ENCODE peak calls at places on chromosomes 7 and 10, in seven cellular contexts. One of them, this sample, is unnamed.

GRCh38 chr10:22649977-22650376 is 64.4 kb downstream of the PIP4K2A start:
- ATAC-seq in A549: no peak
- ATAC-seq in effector memory CD8-positive, alpha-beta T cell: no peak
- ATAC-seq in upper lobe of right lung: no peak
- ATAC-seq in body of pancreas: no peak
- ATAC-seq in foreskin keratinocyte: no peak
- ATAC-seq in activated CD4-positive, CD25-positive, alpha-beta regulatory T cell treated with anti-CD3 and anti-CD28 coated beads, Interleukin-2, amount 50 U/mL, for 24 hours: peak
- ATAC-seq in this sample: no peak

GRCh38 chr10:93226619-93227018 is 152.9 kb downstream of the CYP26A1 start:
- ATAC-seq in activated CD4-positive, CD25-positive, alpha-beta regulatory T cell treated with anti-CD3 and anti-CD28 coated beads, Interleukin-2, amount 50 U/mL, for 24 hours: no peak
- ATAC-seq in A549: no peak
- ATAC-seq in body of pancreas: no peak
- ATAC-seq in effector memory CD8-positive, alpha-beta T cell: no peak
- ATAC-seq in upper lobe of right lung: no peak
- ATAC-seq in foreskin keratinocyte: no peak
- ATAC-seq in this sample: no peak

GRCh38 chr10:5963071-5963470 is 14.3 kb downstream of the IL15RA start:
- ATAC-seq in effector memory CD8-positive, alpha-beta T cell: no peak
- ATAC-seq in activated CD4-positive, CD25-positive, alpha-beta regulatory T cell treated with anti-CD3 and anti-CD28 coated beads, Interleukin-2, amount 50 U/mL, for 24 hours: no peak
- ATAC-seq in A549: peak
- ATAC-seq in upper lobe of right lung: no peak
- ATAC-seq in foreskin keratinocyte: no peak
- ATAC-seq in body of pancreas: no peak
- ATAC-seq in this sample: no peak

GRCh38 chr10:131979336-131979735 is 2.4 kb downstream of the BNIP3 start:
- ATAC-seq in activated CD4-positive, CD25-positive, alpha-beta regulatory T cell treated with anti-CD3 and anti-CD28 coated beads, Interleukin-2, amount 50 U/mL, for 24 hours: no peak
- ATAC-seq in foreskin keratinocyte: no peak
- ATAC-seq in A549: no peak
- ATAC-seq in body of pancreas: no peak
- ATAC-seq in upper lobe of right lung: no peak
- ATAC-seq in effector memory CD8-positive, alpha-beta T cell: no peak
- ATAC-seq in this sample: no peak

GRCh38 chr7:17806631-17807030 is 133.7 kb downstream of the SNX13 start:
- ATAC-seq in A549: no peak
- ATAC-seq in body of pancreas: no peak
- ATAC-seq in activated CD4-positive, CD25-positive, alpha-beta regulatory T cell treated with anti-CD3 and anti-CD28 coated beads, Interleukin-2, amount 50 U/mL, for 24 hours: no peak
- ATAC-seq in foreskin keratinocyte: no peak
- ATAC-seq in effector memory CD8-positive, alpha-beta T cell: no peak
- ATAC-seq in upper lobe of right lung: no peak
- ATAC-seq in this sample: no peak

GRCh38 chr7:101411477-101411954 is 48.8 kb downstream of the COL26A1 start:
- ATAC-seq in effector memory CD8-positive, alpha-beta T cell: no peak
- ATAC-seq in activated CD4-positive, CD25-positive, alpha-beta regulatory T cell treated with anti-CD3 and anti-CD28 coated beads, Interleukin-2, amount 50 U/mL, for 24 hours: peak
- ATAC-seq in A549: no peak
- ATAC-seq in foreskin keratinocyte: no peak
- ATAC-seq in upper lobe of right lung: peak
- ATAC-seq in body of pancreas: peak
- ATAC-seq in this sample: peak

GRCh38 chr7:151351967-151352366 is 10.4 kb downstream of the NUB1 start:
- ATAC-seq in activated CD4-positive, CD25-positive, alpha-beta regulatory T cell treated with anti-CD3 and anti-CD28 coated beads, Interleukin-2, amount 50 U/mL, for 24 hours: peak
- ATAC-seq in body of pancreas: no peak
- ATAC-seq in foreskin keratinocyte: no peak
- ATAC-seq in upper lobe of right lung: peak
- ATAC-seq in A549: no peak
- ATAC-seq in effector memory CD8-positive, alpha-beta T cell: peak
- ATAC-seq in this sample: no peak

GRCh38 chr7:106693659-106694353 is 32.8 kb upstream of the CCDC71L start:
- ATAC-seq in A549: no peak
- ATAC-seq in activated CD4-positive, CD25-positive, alpha-beta regulatory T cell treated with anti-CD3 and anti-CD28 coated beads, Interleukin-2, amount 50 U/mL, for 24 hours: no peak
- ATAC-seq in upper lobe of right lung: no peak
- ATAC-seq in foreskin keratinocyte: peak
- ATAC-seq in body of pancreas: no peak
- ATAC-seq in effector memory CD8-positive, alpha-beta T cell: no peak
- ATAC-seq in this sample: no peak

This sample was measured in esophagus mucosa.